ENCODE peak calls at places on chromosomes 11 and 22, in five cellular contexts. L is NCI-H345, G is fibroblast of mammary gland, I is substantia nigra, E is NCI-H2171 treated with DMSO at 0.1 percent for 48 hours. S is an unnamed sample.

GRCh38 chr22:43343262-43343988 is at the start of gene SCUBE1:
- DNase-seq in L (peak; percentile 50), G (peak; percentile 7), I (no peak), E (peak; percentile 67), S (peak; percentile 57)

GRCh38 chr22:45960477-45961386 is 16.2 kb downstream of the WNT7B start:
- DNase-seq in L (no peak), G (no peak), I (no peak), E (no peak), S (no peak)

GRCh38 chr22:17243524-17243923 is 24.3 kb upstream of the ADA2 start:
- DNase-seq in L (no peak), G (peak; percentile 12), I (no peak), E (no peak), S (peak; percentile 94)

GRCh38 chr11:90650124-90650523 is 427.3 kb upstream of the CHORDC1 start:
- DNase-seq in L (no peak), G (no peak), I (no peak), E (no peak), S (no peak)

GRCh38 chr22:35149149-35149548 is 83.2 kb downstream of the ISX start:
- DNase-seq in L (no peak), G (no peak), I (no peak), E (no peak), S (no peak)

GRCh38 chr11:69648679-69649575 is 8.0 kb downstream of the CCND1 start:
- DNase-seq in L (no peak), G (no peak), I (no peak), E (no peak), S (no peak)

GRCh38 chr22:47201186-47201995 is 438.9 kb downstream of the TBC1D22A start:
- DNase-seq in L (no peak), G (no peak), I (no peak), E (no peak), S (no peak)

GRCh38 chr11:33670250-33671011 is 30.2 kb downstream of the C11orf91 start:
- DNase-seq in L (no peak), G (peak; percentile 77), I (no peak), E (no peak), S (peak; percentile 5)

GRCh38 chr22:23888615-23889401 is 5.4 kb upstream of the MIF start:
- DNase-seq in L (no peak), G (peak; percentile 52), I (no peak), E (no peak), S (peak; percentile 44)

GRCh38 chr11:117625237-117625636 is 171.8 kb downstream of the DSCAML1 start:
- DNase-seq in L (no peak), G (no peak), I (no peak), E (no peak), S (no peak)

GRCh38 chr11:102733232-102733875 is 8.6 kb upstream of the MMP8 start:
- DNase-seq in L (peak; percentile 63), G (peak; percentile 54), I (peak; percentile 16), E (peak; percentile 21), S (peak; percentile 48)

GRCh38 chr11:75350743-75351540 is 519 bp downstream of the ARRB1 start:
- DNase-seq in L (no peak), G (peak; percentile 48), I (no peak), E (peak; percentile 18), S (peak; percentile 45)

GRCh38 chr22:42060489-42060888 is 10.1 kb downstream of the NAGA start:
- DNase-seq in L (no peak), G (no peak), I (no peak), E (no peak), S (no peak)

GRCh38 chr11:32259641-32260081 is 168.8 kb downstream of the RCN1 start:
- DNase-seq in L (no peak), G (peak; percentile 7), I (peak; percentile 1), E (peak; percentile 100), S (peak; percentile 96)